ENCODE peak calls at places on chromosomes 11 and 22, in seven cellular contexts. X is SK-N-SH; Q is naive thymus-derived CD4-positive, alpha-beta T cell; C is adipocyte; S is body of pancreas; A is kidney; T is cardiac muscle cell. F is an unnamed sample.

GRCh38 chr22:36287881-36288515 is 35.1 kb downstream of the APOL1 start:
- DNase-seq in X (no peak), Q (no peak), C (no peak), S (no peak), A (peak), T (no peak), F (no peak)

GRCh38 chr22:26845016-26845728 is 187.8 kb downstream of the MIAT start:
- DNase-seq in X (no peak), Q (no peak), C (no peak), S (no peak), A (no peak), T (peak), F (no peak)

GRCh38 chr11:57597971-57598830 is 716 bp downstream of the SERPING1 start:
- DNase-seq in X (peak), Q (no peak), C (peak), S (peak), A (peak), T (peak), F (no peak)

GRCh38 chr11:95831198-95831883 is 41.0 kb downstream of the CEP57 start:
- DNase-seq in X (no peak), Q (no peak), C (peak), S (peak), A (no peak), T (peak), F (no peak)

GRCh38 chr22:41656515-41656914 is 32.2 kb downstream of the SNU13 start:
- DNase-seq in X (no peak), Q (no peak), C (peak), S (no peak), A (no peak), T (peak), F (peak)

GRCh38 chr11:108906329-108906728 is 241.5 kb downstream of the DDX10 start:
- DNase-seq in X (peak), Q (no peak), C (peak), S (no peak), A (no peak), T (peak), F (no peak)

GRCh38 chr11:27388869-27389268 is 25.9 kb upstream of the CCDC34 start:
- DNase-seq in X (no peak), Q (no peak), C (no peak), S (no peak), A (no peak), T (no peak), F (no peak)

GRCh38 chr11:123588117-123588815 is 66.2 kb downstream of the SCN3B start:
- DNase-seq in X (no peak), Q (no peak), C (no peak), S (peak), A (no peak), T (no peak), F (no peak)

GRCh38 chr11:16785520-16786128 is 47.2 kb downstream of the C11orf58 start:
- DNase-seq in X (peak), Q (peak), C (peak), S (peak), A (no peak), T (peak), F (peak)

GRCh38 chr22:44402196-44403111 is 89.7 kb upstream of the SHISAL1 start:
- DNase-seq in X (peak), Q (no peak), C (no peak), S (no peak), A (peak), T (no peak), F (no peak)

GRCh38 chr22:18152519-18152918 is 2.5 kb downstream of the USP18 start:
- DNase-seq in X (no peak), Q (peak), C (no peak), S (no peak), A (no peak), T (no peak), F (no peak)

GRCh38 chr11:60974726-60975125 is 3.2 kb downstream of the CD6 start:
- DNase-seq in X (peak), Q (no peak), C (no peak), S (no peak), A (no peak), T (no peak), F (no peak)

GRCh38 chr11:118406599-118407166 is 5.3 kb downstream of the ATP5MG start:
- DNase-seq in X (no peak), Q (no peak), C (peak), S (peak), A (no peak), T (peak), F (no peak)

GRCh38 chr11:118622376-118623290 is 15.2 kb downstream of the PHLDB1 start:
- DNase-seq in X (peak), Q (no peak), C (peak), S (peak), A (peak), T (peak), F (no peak)

GRCh38 chr11:3614742-3615171 is 27.0 kb downstream of the ART5 start:
- DNase-seq in X (no peak), Q (no peak), C (no peak), S (peak), A (no peak), T (no peak), F (no peak)

GRCh38 chr11:17313349-17314231 is 37.1 kb downstream of the NUCB2 start:
- DNase-seq in X (no peak), Q (no peak), C (peak), S (no peak), A (no peak), T (no peak), F (no peak)

GRCh38 chr11:76694664-76695063 is 24.1 kb upstream of the LRRC32 start:
- DNase-seq in X (no peak), Q (no peak), C (peak), S (no peak), A (no peak), T (peak), F (no peak)

GRCh38 chr11:12831471-12832202 is 157.4 kb downstream of the TEAD1 start:
- DNase-seq in X (no peak), Q (no peak), C (no peak), S (no peak), A (no peak), T (no peak), F (no peak)

GRCh38 chr11:128299132-128299726 is 288.1 kb downstream of the ETS1 start:
- DNase-seq in X (no peak), Q (no peak), C (peak), S (peak), A (no peak), T (no peak), F (no peak)

GRCh38 chr11:9596926-9597325 is 23.5 kb downstream of the WEE1 start:
- DNase-seq in X (no peak), Q (no peak), C (no peak), S (no peak), A (no peak), T (no peak), F (no peak)

GRCh38 chr22:38450234-38450797 is 4.7 kb downstream of the KCNJ4 start:
- DNase-seq in X (no peak), Q (no peak), C (no peak), S (no peak), A (no peak), T (no peak), F (no peak)

GRCh38 chr11:94933225-94934130 is 39.9 kb downstream of the CWC15 start:
- DNase-seq in X (peak), Q (no peak), C (peak), S (peak), A (no peak), T (peak), F (no peak)

GRCh38 chr11:70680781-70681281 is 282.5 kb downstream of the CTTN start:
- DNase-seq in X (no peak), Q (no peak), C (no peak), S (no peak), A (peak), T (no peak), F (peak)
- H3K4me3 ChIP-seq in X (no peak), Q (no peak), C (no peak), S (no peak), A (no peak), T (no peak), F (no peak)

GRCh38 chr11:121596195-121597145 is 143.7 kb upstream of the SORL1-AS1 start:
- DNase-seq in X (no peak), Q (no peak), C (no peak), S (no peak), A (no peak), T (no peak), F (no peak)
- H3K4me3 ChIP-seq in X (no peak), Q (no peak), C (no peak), S (no peak), A (no peak), T (no peak), F (no peak)

GRCh38 chr11:44648109-44648508 is 78.7 kb upstream of the TSPAN18 start:
- DNase-seq in X (no peak), Q (no peak), C (no peak), S (no peak), A (no peak), T (no peak), F (no peak)
- H3K4me3 ChIP-seq in X (no peak), Q (no peak), C (no peak), S (no peak), A (no peak), T (no peak), F (no peak)

GRCh38 chr22:22830193-22830592 is 57.4 kb upstream of the IGLL5 start:
- DNase-seq in X (no peak), Q (no peak), C (no peak), S (no peak), A (no peak), T (no peak), F (no peak)
- H3K4me3 ChIP-seq in X (no peak), Q (no peak), C (no peak), S (no peak), A (no peak), T (no peak), F (no peak)